ENCODE peak calls at places on chromosomes 6 and 20, in six cellular contexts. U is uterus, Z is Calu3, J is mucosa of descending colon, L is foreskin fibroblast, P is cardiac muscle cell. E is an unnamed sample.

GRCh38 chr20:57677323-57677982 is 32.4 kb downstream of the PMEPA1 start:
- DNase-seq in U (no peak), Z (no peak), J (no peak), L (no peak), P (no peak), E (no peak)

GRCh38 chr6:20953019-20953418 is 418.8 kb downstream of the CDKAL1 start:
- DNase-seq in U (no peak), Z (no peak), J (no peak), L (no peak), P (no peak), E (no peak)

GRCh38 chr6:6788394-6789020 is 200.0 kb downstream of the LY86 start:
- DNase-seq in U (no peak), Z (no peak), J (peak), L (no peak), P (no peak), E (no peak)

GRCh38 chr6:83847179-83847578 is 6.0 kb upstream of the RIPPLY2 start:
- DNase-seq in U (no peak), Z (no peak), J (no peak), L (no peak), P (no peak), E (no peak)

GRCh38 chr20:50504231-50504823 is 5.9 kb upstream of the PTPN1 start:
- DNase-seq in U (no peak), Z (no peak), J (no peak), L (no peak), P (no peak), E (no peak)

GRCh38 chr20:59708326-59708725 is 104.0 kb downstream of the PHACTR3 start:
- DNase-seq in U (no peak), Z (no peak), J (no peak), L (no peak), P (no peak), E (no peak)

GRCh38 chr6:160261991-160262718 is 3.5 kb upstream of the SLC22A2 start:
- DNase-seq in U (no peak), Z (no peak), J (no peak), L (no peak), P (no peak), E (no peak)

GRCh38 chr6:140058846-140059245 is 684.4 kb upstream of the CITED2 start:
- DNase-seq in U (no peak), Z (no peak), J (no peak), L (no peak), P (no peak), E (no peak)

GRCh38 chr20:20782747-20783146 is 70.3 kb upstream of the RALGAPA2 start:
- DNase-seq in U (no peak), Z (no peak), J (peak), L (no peak), P (no peak), E (no peak)

GRCh38 chr6:138535728-138536454 is 36.6 kb upstream of the NHSL1 start:
- DNase-seq in U (no peak), Z (no peak), J (no peak), L (no peak), P (no peak), E (peak)

GRCh38 chr6:28474441-28475219 is 31.3 kb upstream of the ZSCAN23 start:
- DNase-seq in U (no peak), Z (peak), J (no peak), L (peak), P (peak), E (no peak)

GRCh38 chr20:36493013-36493800 is 48.1 kb upstream of the MYL9 start:
- DNase-seq in U (no peak), Z (peak), J (peak), L (no peak), P (no peak), E (no peak)

GRCh38 chr6:135520781-135521180 is 23.2 kb upstream of the AHI1 start:
- DNase-seq in U (no peak), Z (no peak), J (no peak), L (no peak), P (no peak), E (no peak)

GRCh38 chr6:14875678-14876063 is 370.2 kb upstream of the JARID2 start:
- DNase-seq in U (no peak), Z (no peak), J (no peak), L (no peak), P (no peak), E (no peak)

GRCh38 chr6:35014786-35015185 is 125.7 kb downstream of the ANKS1A start:
- DNase-seq in U (no peak), Z (no peak), J (no peak), L (peak), P (no peak), E (no peak)

GRCh38 chr6:79707621-79708020 is 76.5 kb downstream of the SH3BGRL2 start:
- DNase-seq in U (no peak), Z (no peak), J (no peak), L (no peak), P (no peak), E (no peak)

GRCh38 chr6:42007286-42007685 is 43.0 kb upstream of the TAF8 start:
- DNase-seq in U (no peak), Z (no peak), J (no peak), L (no peak), P (no peak), E (no peak)

GRCh38 chr6:16683524-16684194 is 77.6 kb downstream of the ATXN1 start:
- DNase-seq in U (peak), Z (peak), J (peak), L (peak), P (no peak), E (peak)

DNA sequence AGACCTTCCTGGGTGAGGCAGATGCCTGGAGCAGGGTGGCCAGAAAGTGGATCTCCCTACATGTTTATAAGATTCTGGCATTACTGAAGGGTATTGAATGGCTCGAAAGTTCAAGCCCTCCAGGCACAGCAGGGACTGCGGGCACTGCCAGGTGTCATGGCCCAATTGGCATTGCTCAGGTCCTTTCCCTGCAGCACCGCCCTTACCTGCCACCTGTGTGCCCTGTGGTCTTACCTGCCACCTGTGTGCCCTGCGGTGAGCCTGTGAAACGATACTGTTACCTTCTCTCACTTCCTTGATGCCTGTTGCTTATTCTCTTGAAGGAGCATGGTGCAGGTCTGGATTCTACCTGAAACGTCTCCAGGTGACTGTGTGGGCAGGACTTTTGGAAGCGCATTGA is 32.2 kb downstream of the SMOC2 start:
- DNase-seq in U (no peak), Z (no peak), J (no peak), L (no peak), P (no peak), E (no peak)
- TF ChIP-seq CTCF in U (no peak), Z (no peak), J (no peak), L (no peak), P (no peak), E (no peak)

GRCh38 chr20:43357352-43357751 is 100.3 kb upstream of the SRSF6 start:
- DNase-seq in U (no peak), Z (no peak), J (no peak), L (no peak), P (no peak), E (no peak)
- TF ChIP-seq CTCF in U (no peak), Z (no peak), J (no peak), L (no peak), P (no peak), E (no peak)

DNA sequence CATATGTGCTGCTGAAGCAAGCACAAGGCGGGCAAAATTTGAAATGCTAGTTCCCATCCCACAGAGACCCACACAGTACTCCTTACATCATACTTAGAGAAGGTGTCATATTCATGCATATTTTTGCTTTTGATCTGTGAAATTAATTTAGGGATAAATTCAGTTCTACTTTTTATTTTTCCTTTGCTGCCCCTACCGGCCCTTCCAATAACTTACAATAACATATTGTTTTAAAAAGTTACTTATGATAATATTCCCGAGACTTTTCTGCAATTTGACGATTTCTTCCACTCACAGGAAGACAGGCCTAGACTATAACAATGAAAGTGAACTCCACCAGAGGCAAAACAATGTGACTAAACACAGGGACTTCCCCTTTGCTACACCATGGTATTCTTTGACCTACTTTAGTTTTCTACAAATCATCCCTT is 35.0 kb downstream of the SESN1 start:
- DNase-seq in U (no peak), Z (no peak), J (no peak), L (peak), P (no peak), E (no peak)
- TF ChIP-seq CTCF in U (no peak), Z (peak), J (no peak), L (no peak), P (peak), E (peak)

DNA sequence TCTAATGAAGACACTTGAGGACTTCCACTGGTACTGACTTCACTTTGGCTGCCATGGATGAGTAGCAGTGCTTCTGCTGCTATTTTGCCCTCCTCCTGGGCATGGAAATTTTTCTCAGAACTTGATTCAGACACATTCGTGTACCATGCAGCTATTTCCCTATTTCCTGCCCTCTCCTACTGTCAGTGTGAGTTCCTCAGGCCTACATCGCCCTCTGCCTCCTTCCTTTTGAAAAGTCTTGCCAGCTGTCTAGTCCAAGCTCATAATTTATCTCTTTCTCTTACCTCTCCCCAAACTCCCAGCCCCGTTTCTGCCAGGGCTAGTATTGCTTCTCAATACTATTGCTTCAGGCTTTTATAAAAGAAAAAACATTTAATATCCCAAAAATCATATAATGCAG is 470.2 kb downstream of the ADGRB3 start:
- DNase-seq in U (no peak), Z (peak), J (no peak), L (no peak), P (peak), E (no peak)
- TF ChIP-seq CTCF in U (no peak), Z (no peak), J (no peak), L (no peak), P (no peak), E (no peak)

DNA sequence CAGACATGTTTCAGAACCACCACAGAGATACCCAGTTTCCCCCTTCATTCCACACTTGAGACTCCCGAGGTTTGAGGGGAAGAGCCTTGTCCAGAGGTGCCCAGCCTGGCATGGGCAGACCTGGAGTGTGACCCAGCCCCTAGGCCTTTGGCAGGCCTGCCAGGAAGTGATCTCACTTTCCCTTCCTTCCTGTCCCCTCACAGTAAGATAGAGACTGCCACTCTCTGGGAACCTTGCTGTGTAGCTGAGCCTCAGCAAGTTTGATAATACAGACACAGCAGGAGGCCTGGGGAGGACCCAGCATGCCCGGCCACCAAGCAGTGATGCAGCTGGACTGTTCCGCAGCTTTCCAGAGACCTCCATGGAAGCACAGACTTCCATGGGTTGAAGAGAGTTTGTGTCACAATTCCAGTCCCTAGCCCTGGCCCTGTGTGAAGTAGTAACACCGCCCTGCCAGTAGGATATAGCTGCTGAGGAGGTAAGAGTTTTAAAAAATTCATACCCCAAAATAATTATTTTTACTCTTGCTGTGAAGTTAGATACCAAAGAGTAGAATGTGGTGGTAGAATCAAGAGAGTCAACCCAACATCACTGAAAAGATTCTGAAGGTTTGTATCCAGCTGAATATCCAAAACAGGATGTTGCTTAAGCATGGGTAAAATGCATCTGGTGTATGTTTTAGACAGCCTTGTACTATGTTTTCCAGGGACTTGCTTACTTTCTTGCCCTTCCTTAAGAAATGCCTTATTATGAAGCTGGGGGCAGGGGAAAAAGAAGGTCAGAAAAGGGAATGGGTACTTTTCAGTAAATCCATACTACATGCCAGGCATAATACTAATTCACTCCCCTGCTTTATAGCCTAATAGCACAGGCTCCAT is 16.3 kb downstream of the PKIG start:
- DNase-seq in U (no peak), Z (no peak), J (no peak), L (no peak), P (no peak), E (peak)
- TF ChIP-seq CTCF in U (no peak), Z (no peak), J (no peak), L (no peak), P (peak), E (peak)

GRCh38 chr6:44113396-44113795 is 13.9 kb downstream of the MRPL14 start:
- DNase-seq in U (no peak), Z (no peak), J (no peak), L (no peak), P (no peak), E (no peak)
- TF ChIP-seq CTCF in U (no peak), Z (peak), J (no peak), L (no peak), P (peak), E (no peak)